ENCODE peak calls at places on chromosomes 2 and 18, in nine cellular contexts. P is neural progenitor cell; I is adrenal gland; N is bronchial epithelial cell; S is Peyer's patch; Y is GM23338; M is CD4-positive, alpha-beta T cell; H is sigmoid colon; F is uterus. G is an unnamed sample.

GRCh38 chr2:101400048-101400447 is 12.7 kb upstream of the CREG2 start:
- DNase-seq in M (no peak), F (no peak), S (no peak), P (no peak), H (no peak), Y (no peak), I (no peak), N (peak), G (peak)

GRCh38 chr2:237886702-237887481 is 27.5 kb downstream of the RAMP1 start:
- DNase-seq in M (no peak), F (peak), S (peak), Y (no peak), P (no peak), N (no peak), H (peak), I (peak), G (no peak)

GRCh38 chr2:129301431-129301913 is 678.0 kb upstream of the RAB6C start:
- DNase-seq in M (no peak), F (no peak), I (peak), Y (no peak), H (no peak), N (no peak), P (no peak), S (no peak), G (no peak)

GRCh38 chr2:236642584-236643291 is 73.1 kb downstream of the ACKR3 start:
- DNase-seq in I (peak), P (no peak), H (peak), M (no peak), F (peak), N (peak), S (peak), Y (peak), G (no peak)

GRCh38 chr2:226813148-226813701 is 13.6 kb upstream of the IRS1 start:
- DNase-seq in N (no peak), F (no peak), P (peak), I (no peak), Y (peak), M (no peak), H (no peak), S (no peak), G (no peak)

GRCh38 chr2:120220756-120221155 is 2.4 kb downstream of the TMEM185B start:
- DNase-seq in F (no peak), N (no peak), Y (no peak), S (no peak), H (no peak), M (no peak), P (no peak), I (no peak), G (no peak)

GRCh38 chr2:237214963-237215362 is 129.3 kb downstream of the COPS8 start:
- DNase-seq in P (no peak), F (no peak), Y (no peak), I (no peak), H (no peak), M (no peak), S (no peak), N (no peak), G (no peak)

GRCh38 chr2:729363-729762 is 52.2 kb upstream of the TMEM18 start:
- DNase-seq in H (no peak), I (no peak), M (no peak), P (no peak), Y (peak), N (no peak), S (no peak), F (no peak), G (no peak)

GRCh38 chr2:102065675-102066252 is 74.0 kb downstream of the IL1R2 start:
- DNase-seq in P (no peak), I (peak), N (peak), F (no peak), H (peak), M (no peak), S (no peak), Y (no peak), G (peak)

GRCh38 chr2:218023636-218024035 is 20.8 kb upstream of the TNS1 start:
- DNase-seq in P (no peak), I (no peak), F (peak), H (peak), N (no peak), S (peak), Y (no peak), M (no peak), G (no peak)

GRCh38 chr2:47360937-47361336 is 42.0 kb upstream of the MSH2 start:
- DNase-seq in F (no peak), I (no peak), S (peak), N (peak), P (no peak), M (no peak), H (no peak), Y (no peak), G (peak)

GRCh38 chr2:207749873-207750272 is 19.8 kb downstream of the FZD5 start:
- DNase-seq in Y (no peak), H (no peak), M (no peak), I (no peak), S (no peak), F (no peak), N (no peak), P (no peak), G (no peak)

GRCh38 chr2:75698928-75699327 is 11.8 kb downstream of the GCFC2 start:
- DNase-seq in M (no peak), I (no peak), Y (no peak), N (no peak), F (no peak), H (no peak), S (no peak), P (no peak), G (no peak)

GRCh38 chr18:51194604-51195003 is 2.9 kb downstream of the MEX3C start:
- DNase-seq in F (no peak), M (no peak), P (peak), S (no peak), Y (no peak), H (no peak), N (no peak), I (no peak), G (no peak)

GRCh38 chr18:44996261-44996660 is 315.6 kb downstream of the SETBP1 start:
- DNase-seq in F (no peak), H (no peak), Y (no peak), I (no peak), M (no peak), S (no peak), P (no peak), N (no peak), G (no peak)

GRCh38 chr2:181970160-181970794 is 15.4 kb upstream of the PPP1R1C start:
- DNase-seq in I (no peak), Y (peak), M (no peak), H (no peak), P (peak), N (no peak), F (no peak), S (no peak), G (no peak)

GRCh38 chr2:189799531-189799930 is 15.3 kb downstream of the PMS1 start:
- DNase-seq in P (no peak), F (no peak), Y (no peak), H (no peak), S (no peak), M (no peak), N (peak), I (no peak), G (no peak)

GRCh38 chr2:217930783-217931563 is 71.8 kb downstream of the TNS1 start:
- DNase-seq in M (no peak), Y (no peak), N (no peak), S (no peak), F (no peak), P (no peak), H (no peak), I (no peak), G (no peak)

GRCh38 chr2:48356701-48357322 is 173.1 kb upstream of the STON1 start:
- DNase-seq in H (no peak), N (peak), Y (peak), P (no peak), M (no peak), I (no peak), S (no peak), F (no peak), G (no peak)

GRCh38 chr2:233917146-233917545 is at the start of gene TRPM8:
- DNase-seq in N (no peak), F (no peak), P (peak), H (no peak), I (no peak), S (no peak), M (no peak), Y (peak), G (no peak)

GRCh38 chr2:65358690-65359400 is 73.6 kb downstream of the SPRED2 start:
- DNase-seq in P (no peak), Y (no peak), F (no peak), M (no peak), I (no peak), N (no peak), H (no peak), S (no peak), G (no peak)

GRCh38 chr2:161625314-161625919 is 1.2 kb downstream of the SLC4A10 start:
- DNase-seq in H (no peak), Y (peak), N (no peak), P (peak), S (no peak), F (no peak), M (no peak), I (no peak), G (no peak)

GRCh38 chr2:233966388-233966787 is 49.2 kb downstream of the TRPM8 start:
- DNase-seq in H (no peak), P (no peak), N (no peak), F (no peak), M (no peak), I (no peak), Y (no peak), S (no peak), G (no peak)

GRCh38 chr2:70010222-70011111 is 49.0 kb upstream of the ASPRV1 start:
- DNase-seq in F (no peak), I (peak), N (peak), Y (no peak), M (no peak), P (no peak), S (peak), H (no peak), G (peak)

DNA sequence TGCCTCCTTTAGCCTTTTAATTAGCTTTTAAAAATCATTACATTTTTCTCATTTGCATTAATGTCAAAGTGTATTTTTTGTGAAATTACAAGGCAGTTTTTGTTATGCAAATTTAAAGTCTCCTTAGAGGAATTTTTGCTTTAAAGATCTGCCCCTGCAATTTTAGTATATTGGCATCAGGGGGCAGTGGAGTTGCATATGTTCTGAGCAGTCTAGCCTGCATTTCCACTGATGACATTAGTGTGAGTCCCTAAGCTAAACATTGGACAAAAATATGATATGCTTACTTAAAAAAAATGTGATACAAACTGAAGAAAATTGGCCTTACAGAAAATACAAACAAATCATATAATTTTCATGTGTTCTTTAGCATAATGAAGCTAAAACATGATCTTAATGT is 426.5 kb downstream of the SLC4A3 start:
- DNase-seq in M (no peak), Y (peak), F (no peak), P (no peak), H (no peak), I (no peak), N (no peak), S (no peak), G (no peak)
- TF ChIP-seq CTCF in M (no peak), Y (peak), F (no peak), P (peak), H (no peak), I (no peak), N (no peak), S (no peak), G (no peak)

DNA sequence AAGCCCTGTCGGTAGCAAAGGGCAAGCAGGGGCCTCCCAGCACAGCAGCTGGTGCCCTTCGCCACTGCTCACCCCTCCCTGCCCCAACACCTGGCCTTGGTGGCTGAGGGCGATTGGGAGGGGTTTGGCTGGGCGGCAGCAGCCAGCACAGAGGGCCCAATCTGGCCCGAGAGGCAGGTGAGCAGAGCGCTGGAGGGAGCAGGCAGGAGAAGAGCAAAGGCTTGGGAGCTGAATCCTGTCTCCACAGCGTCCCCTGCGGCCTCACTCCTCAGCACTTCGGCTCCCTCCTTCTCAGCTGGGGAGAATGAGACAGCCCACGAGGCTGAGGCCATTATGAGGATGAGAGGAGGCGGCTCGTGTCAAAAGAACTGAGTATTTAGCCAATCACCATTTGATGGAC is 74.9 kb upstream of the TAF1B start:
- DNase-seq in P (peak), I (peak), Y (peak), S (peak), H (no peak), F (no peak), N (no peak), M (no peak), G (no peak)
- TF ChIP-seq CTCF in P (peak), I (peak), Y (peak), S (peak), H (no peak), F (no peak), N (no peak), M (no peak), G (no peak)

GRCh38 chr18:8011906-8012305 is 444.8 kb downstream of the PTPRM start:
- DNase-seq in N (no peak), H (no peak), P (peak), F (no peak), Y (peak), I (no peak), M (no peak), S (no peak), G (peak)
- TF ChIP-seq CTCF in N (no peak), H (no peak), P (peak), F (no peak), Y (peak), I (no peak), M (no peak), S (no peak), G (no peak)

GRCh38 chr2:10798783-10799182 is 13.8 kb downstream of the PDIA6 start:
- DNase-seq in P (peak), I (no peak), F (no peak), Y (no peak), S (no peak), H (no peak), N (no peak), M (no peak), G (no peak)
- TF ChIP-seq CTCF in P (peak), I (no peak), F (no peak), Y (no peak), S (no peak), H (no peak), N (no peak), M (no peak), G (no peak)

GRCh38 chr2:239436669-239437325 is 36.0 kb upstream of the HDAC4 start:
- DNase-seq in H (no peak), F (no peak), S (no peak), M (no peak), N (no peak), P (no peak), Y (no peak), I (no peak), G (no peak)
- TF ChIP-seq CTCF in H (no peak), F (no peak), S (no peak), M (no peak), N (no peak), P (no peak), Y (no peak), I (no peak), G (no peak)